ENCODE peak calls at places on chromosomes 12 and 14, in seven cellular contexts. One of them, this sample, is unnamed.

GRCh38 chr12:92928431-92928961 is 599 bp downstream of the EEA1 start:
- DNase-seq in mucosa of descending colon: no peak
- DNase-seq in ovary: peak; percentile 70
- DNase-seq in lower lobe of right lung: peak; percentile 68
- DNase-seq in mesendoderm: no peak
- DNase-seq in colonic mucosa: peak; percentile 46
- DNase-seq in PC-3: peak; percentile 15
- DNase-seq in this sample: peak; percentile 63

GRCh38 chr14:21268612-21269251 is 510 bp downstream of the HNRNPC start:
- DNase-seq in mucosa of descending colon: no peak
- DNase-seq in ovary: no peak
- DNase-seq in lower lobe of right lung: no peak
- DNase-seq in mesendoderm: peak; percentile 83
- DNase-seq in colonic mucosa: peak; percentile 45
- DNase-seq in PC-3: peak; percentile 43
- DNase-seq in this sample: no peak

GRCh38 chr12:19740472-19741131 is 301.3 kb downstream of the AEBP2 start:
- DNase-seq in mucosa of descending colon: no peak
- DNase-seq in ovary: no peak
- DNase-seq in lower lobe of right lung: no peak
- DNase-seq in mesendoderm: no peak
- DNase-seq in colonic mucosa: no peak
- DNase-seq in PC-3: no peak
- DNase-seq in this sample: no peak

GRCh38 chr14:70709726-70710382 is 68.1 kb downstream of the TTC9 start:
- DNase-seq in mucosa of descending colon: no peak
- DNase-seq in ovary: no peak
- DNase-seq in lower lobe of right lung: no peak
- DNase-seq in mesendoderm: peak; percentile 36
- DNase-seq in colonic mucosa: no peak
- DNase-seq in PC-3: peak; percentile 60
- DNase-seq in this sample: no peak

GRCh38 chr12:104877107-104877705 is 80.9 kb downstream of the SLC41A2 start:
- DNase-seq in mucosa of descending colon: peak; percentile 23
- DNase-seq in ovary: peak; percentile 49
- DNase-seq in lower lobe of right lung: no peak
- DNase-seq in mesendoderm: peak; percentile 8
- DNase-seq in colonic mucosa: peak; percentile 23
- DNase-seq in PC-3: peak; percentile 72
- DNase-seq in this sample: no peak

GRCh38 chr14:99983251-99984012 is 81.8 kb upstream of the EVL start:
- DNase-seq in mucosa of descending colon: no peak
- DNase-seq in ovary: no peak
- DNase-seq in lower lobe of right lung: no peak
- DNase-seq in mesendoderm: no peak
- DNase-seq in colonic mucosa: no peak
- DNase-seq in PC-3: no peak
- DNase-seq in this sample: no peak

GRCh38 chr12:11727133-11727664 is 77.7 kb downstream of the ETV6 start:
- DNase-seq in mucosa of descending colon: no peak
- DNase-seq in ovary: no peak
- DNase-seq in lower lobe of right lung: no peak
- DNase-seq in mesendoderm: no peak
- DNase-seq in colonic mucosa: no peak
- DNase-seq in PC-3: no peak
- DNase-seq in this sample: peak; percentile 74

GRCh38 chr14:92160619-92161018 is 38.9 kb downstream of the CPSF2 start:
- DNase-seq in mucosa of descending colon: no peak
- DNase-seq in ovary: no peak
- DNase-seq in lower lobe of right lung: no peak
- DNase-seq in mesendoderm: no peak
- DNase-seq in colonic mucosa: no peak
- DNase-seq in PC-3: no peak
- DNase-seq in this sample: no peak

GRCh38 chr12:101759396-101760047 is 20.3 kb upstream of the SYCP3 start:
- DNase-seq in mucosa of descending colon: no peak
- DNase-seq in ovary: no peak
- DNase-seq in lower lobe of right lung: no peak
- DNase-seq in mesendoderm: peak; percentile 37
- DNase-seq in colonic mucosa: no peak
- DNase-seq in PC-3: peak; percentile 72
- DNase-seq in this sample: no peak

GRCh38 chr14:75335588-75335987 is 57.0 kb downstream of the FOS start:
- DNase-seq in mucosa of descending colon: no peak
- DNase-seq in ovary: no peak
- DNase-seq in lower lobe of right lung: no peak
- DNase-seq in mesendoderm: no peak
- DNase-seq in colonic mucosa: no peak
- DNase-seq in PC-3: no peak
- DNase-seq in this sample: peak; percentile 47

GRCh38 chr12:114006482-114007425 is 40.6 kb upstream of the RBM19 start:
- DNase-seq in mucosa of descending colon: no peak
- DNase-seq in ovary: no peak
- DNase-seq in lower lobe of right lung: no peak
- DNase-seq in mesendoderm: peak; percentile 7
- DNase-seq in colonic mucosa: no peak
- DNase-seq in PC-3: no peak
- DNase-seq in this sample: no peak

GRCh38 chr12:80763874-80764273 is 47.2 kb downstream of the MYF5 start:
- DNase-seq in mucosa of descending colon: no peak
- DNase-seq in ovary: no peak
- DNase-seq in lower lobe of right lung: no peak
- DNase-seq in mesendoderm: peak; percentile 60
- DNase-seq in colonic mucosa: no peak
- DNase-seq in PC-3: peak; percentile 60
- DNase-seq in this sample: no peak

GRCh38 chr12:64452559-64453329 is 824 bp downstream of the TBK1 start:
- DNase-seq in mucosa of descending colon: no peak
- DNase-seq in ovary: no peak
- DNase-seq in lower lobe of right lung: no peak
- DNase-seq in mesendoderm: peak; percentile 27
- DNase-seq in colonic mucosa: peak; percentile 49
- DNase-seq in PC-3: peak; percentile 93
- DNase-seq in this sample: no peak

GRCh38 chr14:24186831-24187537 is 1.6 kb downstream of the IPO4 start:
- DNase-seq in mucosa of descending colon: no peak
- DNase-seq in ovary: no peak
- DNase-seq in lower lobe of right lung: no peak
- DNase-seq in mesendoderm: no peak
- DNase-seq in colonic mucosa: no peak
- DNase-seq in PC-3: no peak
- DNase-seq in this sample: no peak

GRCh38 chr12:107364875-107365518 is 271.6 kb upstream of the CRY1 start:
- DNase-seq in mucosa of descending colon: no peak
- DNase-seq in ovary: no peak
- DNase-seq in lower lobe of right lung: no peak
- DNase-seq in mesendoderm: no peak
- DNase-seq in colonic mucosa: no peak
- DNase-seq in PC-3: no peak
- DNase-seq in this sample: no peak

GRCh38 chr12:107368586-107368985 is 275.2 kb upstream of the CRY1 start:
- DNase-seq in mucosa of descending colon: no peak
- DNase-seq in ovary: no peak
- DNase-seq in lower lobe of right lung: no peak
- DNase-seq in mesendoderm: no peak
- DNase-seq in colonic mucosa: no peak
- DNase-seq in PC-3: no peak
- DNase-seq in this sample: no peak

GRCh38 chr12:107365703-107366102 is 272.4 kb upstream of the CRY1 start:
- DNase-seq in mucosa of descending colon: no peak
- DNase-seq in ovary: no peak
- DNase-seq in lower lobe of right lung: no peak
- DNase-seq in mesendoderm: peak; percentile 81
- DNase-seq in colonic mucosa: no peak
- DNase-seq in PC-3: no peak
- DNase-seq in this sample: no peak

GRCh38 chr12:107369006-107369405 is 275.7 kb upstream of the CRY1 start:
- DNase-seq in mucosa of descending colon: no peak
- DNase-seq in ovary: no peak
- DNase-seq in lower lobe of right lung: no peak
- DNase-seq in mesendoderm: no peak
- DNase-seq in colonic mucosa: no peak
- DNase-seq in PC-3: no peak
- DNase-seq in this sample: no peak

GRCh38 chr12:107366322-107366721 is 273.0 kb upstream of the CRY1 start:
- DNase-seq in mucosa of descending colon: no peak
- DNase-seq in ovary: no peak
- DNase-seq in lower lobe of right lung: no peak
- DNase-seq in mesendoderm: peak; percentile 51
- DNase-seq in colonic mucosa: no peak
- DNase-seq in PC-3: no peak
- DNase-seq in this sample: no peak
- H3K36me3 ChIP-seq in mucosa of descending colon: no peaks in the 10 kb centered on the region
- H3K36me3 ChIP-seq in ovary: no peaks in the 10 kb centered on the region
- H3K36me3 ChIP-seq in lower lobe of right lung: no peaks in the 10 kb centered on the region
- H3K36me3 ChIP-seq in mesendoderm: no peaks in the 10 kb centered on the region
- H3K36me3 ChIP-seq in colonic mucosa: no peaks in the 10 kb centered on the region
- H3K36me3 ChIP-seq in PC-3: no peaks in the 10 kb centered on the region
- H3K36me3 ChIP-seq in this sample: no peaks in the 10 kb centered on the region

DNA sequence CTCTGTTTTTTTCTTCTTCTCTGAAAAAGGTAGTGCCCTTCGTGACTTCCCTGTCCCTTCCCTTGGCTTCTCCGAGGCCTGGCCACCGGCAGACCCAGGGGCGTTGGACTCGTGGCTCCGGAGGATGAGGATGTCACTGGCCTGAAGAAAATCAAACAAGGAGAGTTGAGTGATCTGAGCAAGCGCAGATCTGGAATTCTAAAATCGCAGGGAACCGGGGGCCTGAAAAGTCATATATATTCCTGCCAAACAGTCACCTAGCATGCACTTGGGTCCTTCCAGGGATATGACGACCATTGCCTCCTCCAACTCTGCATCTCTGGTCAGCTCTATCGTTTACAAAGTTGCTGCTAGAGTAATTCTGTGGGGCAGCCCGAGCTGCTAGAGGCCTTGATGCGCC is 5.2 kb upstream of the PNMA1 start:
- DNase-seq in mucosa of descending colon: no peak
- DNase-seq in ovary: no peak
- DNase-seq in lower lobe of right lung: no peak
- DNase-seq in mesendoderm: no peak
- DNase-seq in colonic mucosa: no peak
- DNase-seq in PC-3: peak; percentile 1
- DNase-seq in this sample: no peak
- H3K36me3 ChIP-seq in mucosa of descending colon: peaks cover 10% of the 10 kb centered on the region
- H3K36me3 ChIP-seq in ovary: no peaks in the 10 kb centered on the region
- H3K36me3 ChIP-seq in lower lobe of right lung: peaks cover 89% of the 10 kb centered on the region
- H3K36me3 ChIP-seq in mesendoderm: peaks cover 1% of the 10 kb centered on the region
- H3K36me3 ChIP-seq in colonic mucosa: peaks cover 18% of the 10 kb centered on the region
- H3K36me3 ChIP-seq in PC-3: peaks cover 44% of the 10 kb centered on the region
- H3K36me3 ChIP-seq in this sample: peaks cover 39% of the 10 kb centered on the region

GRCh38 chr12:132633398-132633797 is 14.8 kb downstream of the P2RX2 start:
- DNase-seq in mucosa of descending colon: no peak
- DNase-seq in ovary: no peak
- DNase-seq in lower lobe of right lung: no peak
- DNase-seq in mesendoderm: no peak
- DNase-seq in colonic mucosa: no peak
- DNase-seq in PC-3: no peak
- DNase-seq in this sample: no peak

GRCh38 chr12:132632521-132633228 is 14.1 kb downstream of the P2RX2 start:
- DNase-seq in mucosa of descending colon: no peak
- DNase-seq in ovary: no peak
- DNase-seq in lower lobe of right lung: no peak
- DNase-seq in mesendoderm: no peak
- DNase-seq in colonic mucosa: no peak
- DNase-seq in PC-3: no peak
- DNase-seq in this sample: no peak

GRCh38 chr12:132629330-132629729 is 10.8 kb downstream of the P2RX2 start:
- DNase-seq in mucosa of descending colon: no peak
- DNase-seq in ovary: no peak
- DNase-seq in lower lobe of right lung: no peak
- DNase-seq in mesendoderm: no peak
- DNase-seq in colonic mucosa: no peak
- DNase-seq in PC-3: no peak
- DNase-seq in this sample: no peak

GRCh38 chr12:132631357-132632065 is 12.9 kb downstream of the P2RX2 start:
- DNase-seq in mucosa of descending colon: no peak
- DNase-seq in ovary: no peak
- DNase-seq in lower lobe of right lung: no peak
- DNase-seq in mesendoderm: no peak
- DNase-seq in colonic mucosa: no peak
- DNase-seq in PC-3: no peak
- DNase-seq in this sample: no peak

DNA sequence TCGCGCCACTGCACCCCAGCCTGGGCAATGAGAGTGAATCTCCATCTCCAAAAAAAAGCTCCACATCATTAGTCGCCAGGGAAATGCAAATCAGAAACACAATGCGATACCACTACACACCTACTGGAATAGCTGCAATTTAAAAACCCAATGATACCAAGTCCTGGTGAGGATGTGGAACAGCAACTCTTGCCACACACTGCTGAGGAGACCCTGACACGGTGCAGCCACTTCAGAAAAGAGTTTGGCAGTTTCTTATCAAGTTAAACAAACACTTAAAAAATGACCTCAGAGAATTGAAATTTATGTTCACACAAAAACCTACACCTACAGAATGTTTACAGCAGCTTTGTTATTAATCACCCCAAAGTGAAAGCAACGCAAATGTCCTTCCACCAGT is 12.1 kb downstream of the P2RX2 start:
- DNase-seq in mucosa of descending colon: no peak
- DNase-seq in ovary: no peak
- DNase-seq in lower lobe of right lung: no peak
- DNase-seq in mesendoderm: no peak
- DNase-seq in colonic mucosa: no peak
- DNase-seq in PC-3: no peak
- DNase-seq in this sample: no peak
- H3K36me3 ChIP-seq in mucosa of descending colon: peaks cover 3% of the 10 kb centered on the region
- H3K36me3 ChIP-seq in ovary: no peaks in the 10 kb centered on the region
- H3K36me3 ChIP-seq in lower lobe of right lung: peaks cover 63% of the 10 kb centered on the region
- H3K36me3 ChIP-seq in mesendoderm: peaks cover 35% of the 10 kb centered on the region
- H3K36me3 ChIP-seq in colonic mucosa: no peaks in the 10 kb centered on the region
- H3K36me3 ChIP-seq in PC-3: peaks cover 39% of the 10 kb centered on the region
- H3K36me3 ChIP-seq in this sample: peaks cover 30% of the 10 kb centered on the region

GRCh38 chr12:57234233-57234570 is 4.7 kb downstream of the SHMT2 start:
- DNase-seq in mucosa of descending colon: peak; percentile 5
- DNase-seq in ovary: no peak
- DNase-seq in lower lobe of right lung: no peak
- DNase-seq in mesendoderm: no peak
- DNase-seq in colonic mucosa: no peak
- DNase-seq in PC-3: no peak
- DNase-seq in this sample: no peak
- H3K36me3 ChIP-seq in mucosa of descending colon: no peaks in the 10 kb centered on the region
- H3K36me3 ChIP-seq in ovary: no peaks in the 10 kb centered on the region
- H3K36me3 ChIP-seq in lower lobe of right lung: peaks cover 34% of the 10 kb centered on the region
- H3K36me3 ChIP-seq in mesendoderm: peaks cover 24% of the 10 kb centered on the region
- H3K36me3 ChIP-seq in colonic mucosa: peaks cover 9% of the 10 kb centered on the region
- H3K36me3 ChIP-seq in PC-3: peaks cover 34% of the 10 kb centered on the region
- H3K36me3 ChIP-seq in this sample: peaks cover 31% of the 10 kb centered on the region